ENCODE peak calls at places on chromosomes 11 and 22, in seven cellular contexts. N, Z, F, O, L, S and K are unnamed samples.

GRCh38 chr11:110219011-110219785 is 77.2 kb downstream of the RDX start:
- DNase-seq in N (no peak), Z (no peak), F (no peak), O (no peak), L (no peak), S (no peak), K (no peak)

GRCh38 chr11:128482512-128483191 is 104.7 kb downstream of the ETS1 start:
- DNase-seq in N (no peak), Z (peak; percentile 30), F (no peak), O (no peak), L (peak; percentile 52), S (no peak), K (no peak)

GRCh38 chr11:111378773-111379499 is at the start of gene POU2AF1:
- DNase-seq in N (no peak), Z (peak; percentile 71), F (no peak), O (no peak), L (no peak), S (peak; percentile 62), K (peak; percentile 82)

GRCh38 chr11:101456812-101457211 is 127.0 kb downstream of the TRPC6 start:
- DNase-seq in N (no peak), Z (no peak), F (no peak), O (no peak), L (no peak), S (no peak), K (no peak)

GRCh38 chr11:119624102-119624615 is 104.8 kb downstream of the NECTIN1 start:
- DNase-seq in N (peak; percentile 36), Z (peak; percentile 67), F (no peak), O (no peak), L (no peak), S (no peak), K (peak; percentile 77)

GRCh38 chr22:37060801-37061610 is 9.5 kb downstream of the KCTD17 start:
- DNase-seq in N (no peak), Z (peak; percentile 72), F (no peak), O (no peak), L (peak; percentile 15), S (no peak), K (peak; percentile 77)

GRCh38 chr11:108886608-108887007 is 221.7 kb downstream of the DDX10 start:
- DNase-seq in N (no peak), Z (no peak), F (no peak), O (no peak), L (no peak), S (no peak), K (no peak)

GRCh38 chr11:128584253-128584652 is 3.1 kb downstream of the ETS1 start:
- DNase-seq in N (no peak), Z (no peak), F (no peak), O (no peak), L (no peak), S (no peak), K (no peak)

GRCh38 chr22:20990184-20991180 is 8.4 kb downstream of the LZTR1 start:
- DNase-seq in N (no peak), Z (no peak), F (no peak), O (no peak), L (no peak), S (no peak), K (no peak)

GRCh38 chr11:67646535-67647336 is 3.8 kb downstream of the ACY3 start:
- DNase-seq in N (no peak), Z (no peak), F (no peak), O (no peak), L (no peak), S (no peak), K (peak; percentile 65)

GRCh38 chr11:122979815-122980656 is 1.6 kb downstream of the BSX start:
- DNase-seq in N (no peak), Z (peak; percentile 24), F (no peak), O (no peak), L (no peak), S (no peak), K (peak; percentile 21)

GRCh38 chr11:63761870-63762661 is 6.5 kb downstream of the ZFTA start:
- DNase-seq in N (no peak), Z (no peak), F (no peak), O (no peak), L (peak; percentile 44), S (no peak), K (no peak)

GRCh38 chr11:128890543-128891409 is at the start of gene KCNJ5:
- DNase-seq in N (peak; percentile 24), Z (no peak), F (no peak), O (peak; percentile 57), L (peak; percentile 53), S (no peak), K (no peak)

GRCh38 chr11:57356179-57356757 is 18.1 kb downstream of the P2RX3 start:
- DNase-seq in N (no peak), Z (no peak), F (no peak), O (peak; percentile 38), L (no peak), S (no peak), K (no peak)

GRCh38 chr22:32536352-32536751 is 61.7 kb downstream of the FBXO7 start:
- DNase-seq in N (no peak), Z (no peak), F (no peak), O (no peak), L (no peak), S (no peak), K (no peak)

GRCh38 chr11:93236741-93237675 is 39.2 kb upstream of the SLC36A4 start:
- DNase-seq in N (peak; percentile 7), Z (no peak), F (no peak), O (no peak), L (no peak), S (peak; percentile 5), K (no peak)

GRCh38 chr11:69238562-69239319 is 55.2 kb upstream of the MYEOV start:
- DNase-seq in N (no peak), Z (peak; percentile 51), F (no peak), O (no peak), L (no peak), S (no peak), K (peak; percentile 49)

GRCh38 chr22:28799125-28799833 is 1.1 kb downstream of the XBP1 start:
- DNase-seq in N (peak; percentile 71), Z (peak; percentile 57), F (peak; percentile 44), O (no peak), L (peak; percentile 63), S (no peak), K (peak; percentile 43)

GRCh38 chr11:11849127-11849746 is 7.5 kb downstream of the USP47 start:
- DNase-seq in N (peak; percentile 46), Z (no peak), F (no peak), O (peak; percentile 40), L (peak; percentile 48), S (no peak), K (peak; percentile 34)

GRCh38 chr22:43996170-43996980 is 27.7 kb upstream of the PARVB start:
- DNase-seq in N (no peak), Z (peak; percentile 83), F (peak; percentile 23), O (peak; percentile 64), L (peak; percentile 67), S (no peak), K (peak; percentile 90)

GRCh38 chr22:38040953-38041759 is 16.0 kb upstream of the PICK1 start:
- DNase-seq in N (no peak), Z (no peak), F (no peak), O (no peak), L (no peak), S (no peak), K (no peak)

GRCh38 chr22:38860291-38861169 is 11.5 kb downstream of the CBX6 start:
- DNase-seq in N (no peak), Z (no peak), F (no peak), O (no peak), L (no peak), S (no peak), K (no peak)

GRCh38 chr11:64183890-64184289 is 2.1 kb upstream of the STIP1 start:
- DNase-seq in N (no peak), Z (no peak), F (no peak), O (no peak), L (no peak), S (no peak), K (no peak)

GRCh38 chr22:44025171-44026065 is 1.3 kb downstream of the PARVB start:
- DNase-seq in N (no peak), Z (peak; percentile 93), F (no peak), O (peak; percentile 55), L (peak; percentile 67), S (no peak), K (peak; percentile 90)

GRCh38 chr11:35121326-35121865 is 17.6 kb upstream of the CD44 start:
- DNase-seq in N (no peak), Z (no peak), F (no peak), O (no peak), L (no peak), S (no peak), K (no peak)

GRCh38 chr11:8886332-8886731 is 24.7 kb upstream of the AKIP1 start:
- DNase-seq in N (no peak), Z (no peak), F (no peak), O (no peak), L (no peak), S (no peak), K (no peak)

GRCh38 chr11:78190374-78190773 is 1.7 kb downstream of the USP35 start:
- DNase-seq in N (no peak), Z (no peak), F (no peak), O (no peak), L (peak; percentile 36), S (no peak), K (no peak)

GRCh38 chr22:37133304-37134018 is 16.3 kb downstream of the IL2RB start:
- DNase-seq in N (no peak), Z (no peak), F (no peak), O (no peak), L (no peak), S (no peak), K (no peak)

GRCh38 chr11:76918941-76919386 is 58.2 kb downstream of the ACER3 start:
- DNase-seq in N (peak; percentile 21), Z (no peak), F (no peak), O (no peak), L (no peak), S (peak; percentile 37), K (peak; percentile 37)

GRCh38 chr22:46296257-46297150 is at the start of gene GTSE1:
- DNase-seq in N (peak; percentile 96), Z (peak; percentile 99), F (peak; percentile 95), O (peak; percentile 99), L (peak; percentile 99), S (peak; percentile 93), K (peak; percentile 100)
- TF ChIP-seq CTCF in N (no peak), Z (peak; percentile 34), F (peak; percentile 57), O (peak; percentile 38), L (peak; percentile 49), S (no peak), K (peak; percentile 27)

GRCh38 chr11:38339835-38340440 is 1741.9 kb upstream of the RAG2 start:
- DNase-seq in N (no peak), Z (no peak), F (no peak), O (no peak), L (no peak), S (no peak), K (no peak)
- TF ChIP-seq CTCF in N (no peak), Z (no peak), F (no peak), O (no peak), L (no peak), S (no peak), K (no peak)

DNA sequence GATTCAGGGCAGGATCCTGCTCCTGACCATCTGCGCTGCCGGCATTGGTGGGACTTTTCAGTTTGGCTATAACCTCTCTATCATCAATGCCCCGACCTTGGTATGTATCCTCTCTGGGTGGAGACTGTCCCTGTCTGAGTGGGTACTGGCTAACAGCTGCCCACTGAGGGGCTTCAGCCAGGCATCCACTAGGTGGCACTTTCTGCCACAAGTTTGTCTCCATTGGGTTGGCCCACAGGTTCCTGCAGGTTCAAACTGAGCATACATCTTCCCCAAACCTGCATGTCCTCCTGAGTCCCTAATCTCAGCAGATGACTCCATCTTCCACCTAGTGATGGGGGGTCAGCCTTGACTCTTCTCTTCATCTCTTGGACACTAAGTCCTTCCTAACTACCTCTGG is 4.4 kb downstream of the SLC2A11 start:
- DNase-seq in N (peak; percentile 52), Z (no peak), F (no peak), O (no peak), L (no peak), S (no peak), K (peak; percentile 73)
- TF ChIP-seq CTCF in N (peak; percentile 55), Z (peak; percentile 72), F (peak; percentile 26), O (peak; percentile 51), L (peak; percentile 45), S (peak; percentile 80), K (peak; percentile 66)

GRCh38 chr11:74570266-74571061 is 21.9 kb upstream of the POLD3 start:
- DNase-seq in N (peak; percentile 83), Z (peak; percentile 55), F (no peak), O (no peak), L (peak; percentile 32), S (no peak), K (peak; percentile 52)
- TF ChIP-seq CTCF in N (peak; percentile 91), Z (peak; percentile 70), F (peak; percentile 61), O (peak; percentile 73), L (peak; percentile 71), S (peak; percentile 58), K (peak; percentile 65)